ENCODE peak calls at places on chromosomes 12 and 14, in five cellular contexts. Q is HEK293T, T is HepG2, S is GM12878, L is H1. H is an unnamed sample.
A peak's percentile ranks its signal among the peaks of the same experiment; 100 is the strongest.

GRCh38 chr14:82070753-82071152 is 537.1 kb upstream of the SEL1L start:
- DNase-seq in L (no peak), S (no peak), T (no peak), Q (no peak), H (no peak)

GRCh38 chr12:4039927-4040326 is 166.7 kb upstream of the PARP11 start:
- DNase-seq in S (no peak), L (no peak), T (no peak), Q (no peak), H (no peak)

GRCh38 chr14:20855652-20856291 is 35.4 kb upstream of the RNASE3 start:
- DNase-seq in S (peak; percentile 21), Q (peak; percentile 71), T (peak; percentile 79), L (peak; percentile 66), H (peak; percentile 44)

GRCh38 chr12:26032290-26032689 is 73.8 kb downstream of the RASSF8 start:
- DNase-seq in L (no peak), S (no peak), T (no peak), Q (no peak), H (no peak)

GRCh38 chr12:98847242-98847641 is 202.2 kb downstream of the APAF1 start:
- DNase-seq in S (no peak), T (no peak), Q (no peak), L (no peak), H (no peak)

GRCh38 chr12:15151141-15152091 is 69.8 kb downstream of the RERG start:
- DNase-seq in S (no peak), Q (no peak), T (peak; percentile 5), L (no peak), H (peak; percentile 30)

GRCh38 chr12:116736962-116737773 is 701 bp downstream of the SPRING1 start:
- DNase-seq in T (no peak), L (no peak), S (no peak), Q (peak; percentile 38), H (no peak)

GRCh38 chr14:70955543-70956480 is 48.6 kb downstream of the PCNX1 start:
- DNase-seq in S (no peak), T (peak; percentile 29), Q (peak; percentile 15), L (no peak), H (no peak)

GRCh38 chr12:94143444-94143843 is 4.9 kb upstream of the PLXNC1 start:
- DNase-seq in S (no peak), Q (no peak), T (no peak), L (peak; percentile 27), H (no peak)

GRCh38 chr14:76768201-76768656 is 7.0 kb downstream of the VASH1 start:
- DNase-seq in S (peak; percentile 47), Q (no peak), L (peak; percentile 71), T (no peak), H (no peak)

GRCh38 chr14:21308479-21309237 is 28.8 kb downstream of the RPGRIP1 start:
- DNase-seq in S (peak; percentile 88), Q (peak; percentile 67), T (peak; percentile 100), L (peak; percentile 79), H (peak; percentile 92)

GRCh38 chr12:121004253-121004815 is 12.0 kb downstream of the C12orf43 start:
- DNase-seq in T (no peak), L (no peak), S (no peak), Q (no peak), H (no peak)

GRCh38 chr14:61489002-61489401 is 167.6 kb downstream of the PRKCH start:
- DNase-seq in S (no peak), L (no peak), Q (no peak), T (no peak), H (no peak)

GRCh38 chr14:55581011-55581806 is 1.2 kb downstream of the KTN1 start:
- DNase-seq in L (peak; percentile 77), S (no peak), T (peak; percentile 23), Q (peak; percentile 45), H (no peak)

GRCh38 chr14:102474934-102475333 is 34.6 kb downstream of the ANKRD9 start:
- DNase-seq in S (no peak), L (no peak), T (no peak), Q (no peak), H (no peak)

GRCh38 chr12:14260011-14260993 is 105.2 kb upstream of the ATF7IP start:
- DNase-seq in T (peak; percentile 56), S (no peak), Q (no peak), L (peak; percentile 93), H (peak; percentile 100)

GRCh38 chr12:6312529-6313325 is 2.2 kb downstream of the PLEKHG6 start:
- DNase-seq in T (no peak), S (peak; percentile 94), Q (no peak), L (peak; percentile 83), H (no peak)

GRCh38 chr14:71497645-71498086 is 434.6 kb upstream of the RGS6 start:
- DNase-seq in L (no peak), T (no peak), S (peak; percentile 98), Q (no peak), H (no peak)

GRCh38 chr12:16299403-16299802 is 21.9 kb upstream of the SLC15A5 start:
- DNase-seq in S (no peak), Q (no peak), L (no peak), T (no peak), H (no peak)

GRCh38 chr12:119320678-119321077 is 13.9 kb upstream of the CCDC60 start:
- DNase-seq in T (no peak), S (no peak), Q (no peak), L (no peak), H (no peak)

GRCh38 chr14:72457641-72458040 is 436.3 kb downstream of the DPF3 start:
- DNase-seq in T (no peak), S (no peak), Q (no peak), L (no peak), H (no peak)

GRCh38 chr12:43245947-43246346 is 306.1 kb downstream of the ADAMTS20 start:
- DNase-seq in Q (no peak), S (no peak), L (no peak), T (no peak), H (no peak)

GRCh38 chr12:69688496-69689427 is 10.3 kb downstream of the BEST3 start:
- DNase-seq in T (peak; percentile 44), S (no peak), L (peak; percentile 58), Q (peak; percentile 61), H (peak; percentile 69)

GRCh38 chr14:104845033-104845666 is 19.9 kb upstream of the CEP170B start:
- DNase-seq in T (no peak), S (no peak), Q (no peak), L (no peak), H (no peak)

GRCh38 chr12:130967631-130968030 is 13.9 kb downstream of the ADGRD1 start:
- DNase-seq in L (no peak), T (no peak), Q (no peak), S (no peak), H (no peak)

GRCh38 chr12:76449572-76449971 is 101.4 kb upstream of the BBS10 start:
- DNase-seq in T (no peak), L (no peak), S (no peak), Q (no peak), H (no peak)

GRCh38 chr12:80627773-80628172 is 79.7 kb upstream of the MYF6 start:
- DNase-seq in S (no peak), T (no peak), L (no peak), Q (no peak), H (no peak)

GRCh38 chr12:107329569-107330324 is 236.4 kb upstream of the CRY1 start:
- DNase-seq in L (no peak), Q (no peak), T (no peak), S (no peak), H (no peak)

GRCh38 chr14:101083564-101084435 is 180.3 kb upstream of the RTL1 start:
- DNase-seq in T (peak; percentile 20), S (no peak), L (peak; percentile 80), Q (peak; percentile 50), H (no peak)

GRCh38 chr12:65323025-65323424 is 44.5 kb downstream of the MSRB3 start:
- DNase-seq in T (peak; percentile 36), S (no peak), Q (no peak), L (no peak), H (no peak)

GRCh38 chr12:6825398-6826124 is 2.6 kb upstream of the P3H3 start:
- DNase-seq in S (no peak), L (peak; percentile 98), T (peak; percentile 67), Q (peak; percentile 85), H (peak; percentile 97)

GRCh38 chr14:99655521-99655920 is 10.6 kb downstream of the HHIPL1 start:
- DNase-seq in T (no peak), L (no peak), Q (no peak), S (no peak), H (no peak)

GRCh38 chr14:20613094-20614037 is 22.2 kb upstream of the RNASE12 start:
- DNase-seq in Q (peak; percentile 71), L (peak; percentile 91), T (peak; percentile 99), S (peak; percentile 98), H (peak; percentile 82)

GRCh38 chr12:1065629-1066028 is 74.6 kb downstream of the ERC1 start:
- DNase-seq in Q (no peak), T (no peak), S (no peak), L (no peak), H (no peak)

GRCh38 chr12:24719293-24719721 is 229.6 kb downstream of the BCAT1 start:
- DNase-seq in L (no peak), Q (no peak), S (no peak), T (no peak), H (no peak)

GRCh38 chr12:132213359-132214160 is 69.3 kb downstream of the NOC4L start:
- DNase-seq in Q (no peak), L (no peak), T (no peak), S (no peak), H (no peak)
- TF ChIP-seq SUZ12 in Q (no peak), L (no peak), T (no peak), S (no peak), H (no peak)

DNA sequence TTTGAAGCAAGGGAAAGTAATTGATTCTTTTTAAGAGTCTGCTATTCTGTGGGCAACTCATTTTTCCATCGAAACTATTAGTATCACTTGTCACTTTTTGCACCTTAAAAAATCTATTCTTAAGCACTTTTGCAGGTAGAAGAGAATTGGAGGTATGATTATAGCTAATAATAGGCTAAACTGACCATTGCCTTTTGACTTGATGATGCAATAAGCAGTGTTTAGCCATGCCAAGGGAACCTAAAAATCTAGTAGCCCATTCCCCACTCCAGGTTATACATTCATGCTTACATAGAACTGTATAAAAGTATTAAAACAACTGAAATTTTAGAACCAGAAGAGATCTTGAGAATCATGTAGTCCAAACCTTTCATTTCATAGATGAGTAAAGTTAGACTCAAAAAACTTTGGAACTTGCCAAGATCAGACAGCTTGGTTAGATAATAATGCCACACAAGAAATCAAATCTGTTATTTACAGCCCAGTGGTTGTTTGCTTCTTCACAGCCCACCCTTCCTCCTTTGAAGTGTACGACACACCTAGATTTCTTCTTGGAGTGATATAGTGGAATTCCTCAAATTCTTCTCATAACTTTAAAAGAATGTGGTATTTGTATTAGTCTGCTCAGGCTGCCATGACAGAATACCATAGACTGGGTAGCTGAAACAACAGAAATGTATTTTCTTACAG is 21.7 kb upstream of the GARIN2 start:
- DNase-seq in S (no peak), T (peak; percentile 12), Q (no peak), L (no peak), H (no peak)
- TF ChIP-seq SUZ12 in S (no peak), T (no peak), Q (no peak), L (no peak), H (no peak)

DNA sequence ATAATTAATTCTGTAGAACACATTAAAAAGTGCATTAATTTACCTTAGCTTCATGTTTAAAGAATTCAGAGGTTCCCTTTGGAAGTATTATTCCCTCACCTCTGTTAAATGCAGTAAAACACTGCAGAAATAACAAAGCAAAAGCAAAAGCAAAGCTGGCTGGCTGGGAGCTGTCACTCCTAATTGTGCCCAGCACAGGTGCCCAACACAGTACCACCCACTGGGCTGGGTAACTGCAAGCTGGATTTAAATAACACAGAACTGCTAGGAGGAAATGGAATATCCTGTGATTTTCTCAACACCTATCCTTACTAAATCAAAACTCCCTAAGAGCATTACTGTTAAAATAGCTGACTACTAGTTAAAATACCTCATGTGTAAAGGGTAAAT is 72.6 kb downstream of the SLC2A13 start:
- DNase-seq in S (no peak), Q (no peak), L (no peak), T (no peak), H (no peak)
- TF ChIP-seq SUZ12 in S (no peak), Q (no peak), L (no peak), T (no peak), H (no peak)

GRCh38 chr14:41749425-41749824 is 142.7 kb downstream of the LRFN5 start:
- DNase-seq in T (peak; percentile 23), L (no peak), S (no peak), Q (no peak), H (no peak)
- TF ChIP-seq SUZ12 in T (no peak), L (no peak), S (no peak), Q (no peak), H (no peak)